ENCODE peak calls at places on chromosome 12, in nine cellular contexts. K is stimulated activated CD4-positive, alpha-beta T cell treated with anti-CD3 and anti-CD28 coated beads, Interleukin-1b, Interleukin-23, amount 100 ng/mL, for 24 hours; O is substantia nigra; J is AG20443; X is NCI-H1436 treated with DMSO at 0.1 percent for 48 hours; Z is GM23338; C is fibroblast of the aortic adventitia; D is activated naive CD4-positive, alpha-beta T cell treated with anti-CD3 and anti-CD28 coated beads, Interleukin-2, amount 50 U/mL, for 72 hours; S is neural progenitor cell. I is an unnamed sample.

GRCh38 chr12:123058980-123059379 is 78.5 kb downstream of the ARL6IP4 start:
- DNase-seq in K (no peak), O (no peak), J (peak; percentile 59), X (no peak), Z (no peak), C (no peak), D (no peak), S (no peak), I (no peak)

GRCh38 chr12:21939435-21939834 is 1.8 kb downstream of the ABCC9 start:
- DNase-seq in K (no peak), O (no peak), J (no peak), X (no peak), Z (peak; percentile 30), C (peak; percentile 12), D (no peak), S (peak; percentile 16), I (peak; percentile 29)

GRCh38 chr12:124222368-124223245 is 72.3 kb upstream of the RFLNA start:
- DNase-seq in K (no peak), O (no peak), J (no peak), X (no peak), Z (no peak), C (no peak), D (no peak), S (no peak), I (no peak)

GRCh38 chr12:115135800-115136211 is 451.8 kb upstream of the TBX3 start:
- DNase-seq in K (no peak), O (peak; percentile 68), J (peak; percentile 67), X (no peak), Z (no peak), C (peak; percentile 64), D (no peak), S (no peak), I (no peak)

GRCh38 chr12:91777268-91777997 is 368.2 kb downstream of the BTG1 start:
- DNase-seq in K (no peak), O (no peak), J (no peak), X (no peak), Z (no peak), C (no peak), D (no peak), S (no peak), I (no peak)

GRCh38 chr12:52235822-52236291 is 2.8 kb downstream of the KRT7 start:
- DNase-seq in K (no peak), O (no peak), J (no peak), X (no peak), Z (no peak), C (no peak), D (no peak), S (no peak), I (peak; percentile 28)

GRCh38 chr12:9782547-9783382 is 22.1 kb upstream of the CD69 start:
- DNase-seq in K (no peak), O (no peak), J (no peak), X (no peak), Z (no peak), C (no peak), D (no peak), S (no peak), I (no peak)

GRCh38 chr12:3182426-3182825 is 105.2 kb downstream of the TSPAN9 start:
- DNase-seq in K (no peak), O (no peak), J (no peak), X (no peak), Z (no peak), C (no peak), D (no peak), S (no peak), I (no peak)

GRCh38 chr12:21627924-21628323 is 23.3 kb upstream of the GYS2 start:
- DNase-seq in K (no peak), O (no peak), J (no peak), X (no peak), Z (no peak), C (no peak), D (no peak), S (no peak), I (no peak)

GRCh38 chr12:120164293-120164692 is 30.2 kb downstream of the GCN1 start:
- DNase-seq in K (no peak), O (no peak), J (no peak), X (no peak), Z (no peak), C (no peak), D (no peak), S (no peak), I (no peak)

GRCh38 chr12:80937391-80938238 is at the start of gene LIN7A:
- DNase-seq in K (no peak), O (peak; percentile 35), J (peak; percentile 61), X (no peak), Z (peak; percentile 68), C (peak; percentile 17), D (no peak), S (peak; percentile 73), I (peak; percentile 54)

GRCh38 chr12:56601503-56601902 is 28.6 kb downstream of the BAZ2A start:
- DNase-seq in K (no peak), O (no peak), J (peak; percentile 29), X (no peak), Z (peak; percentile 52), C (no peak), D (no peak), S (no peak), I (peak; percentile 59)

GRCh38 chr12:64840949-64841717 is 16.7 kb downstream of the TBC1D30 start:
- DNase-seq in K (no peak), O (no peak), J (no peak), X (no peak), Z (no peak), C (no peak), D (no peak), S (no peak), I (no peak)

GRCh38 chr12:55057466-55057865 is 37.7 kb downstream of the NEUROD4 start:
- DNase-seq in K (no peak), O (no peak), J (no peak), X (no peak), Z (no peak), C (no peak), D (no peak), S (no peak), I (no peak)

GRCh38 chr12:121748571-121749265 is 36.2 kb downstream of the TMEM120B start:
- DNase-seq in K (no peak), O (no peak), J (peak; percentile 58), X (no peak), Z (peak; percentile 35), C (peak; percentile 80), D (no peak), S (peak; percentile 23), I (no peak)

GRCh38 chr12:121214855-121215745 is 5.2 kb downstream of the P2RX4 start:
- DNase-seq in K (no peak), O (no peak), J (peak; percentile 74), X (no peak), Z (no peak), C (peak; percentile 87), D (no peak), S (no peak), I (no peak)

GRCh38 chr12:111503116-111503515 is 96.0 kb downstream of the ATXN2 start:
- DNase-seq in K (no peak), O (no peak), J (no peak), X (no peak), Z (no peak), C (no peak), D (no peak), S (no peak), I (no peak)

GRCh38 chr12:4270016-4270669 is 3.4 kb upstream of the CCND2 start:
- DNase-seq in K (no peak), O (no peak), J (no peak), X (no peak), Z (peak; percentile 35), C (no peak), D (peak; percentile 59), S (peak; percentile 11), I (no peak)

GRCh38 chr12:26109343-26109841 is 15.4 kb downstream of the BHLHE41 start:
- DNase-seq in K (no peak), O (no peak), J (no peak), X (no peak), Z (peak; percentile 33), C (peak; percentile 72), D (no peak), S (no peak), I (no peak)

GRCh38 chr12:14955876-14956811 is 5.3 kb downstream of the ARHGDIB start:
- DNase-seq in K (no peak), O (no peak), J (no peak), X (no peak), Z (no peak), C (no peak), D (no peak), S (no peak), I (no peak)

GRCh38 chr12:57086951-57087688 is 1.8 kb upstream of the NAB2 start:
- DNase-seq in K (peak; percentile 94), O (peak; percentile 57), J (peak; percentile 90), X (no peak), Z (peak; percentile 85), C (peak; percentile 92), D (peak; percentile 83), S (peak; percentile 89), I (peak; percentile 63)

GRCh38 chr12:104877107-104877705 is 80.9 kb downstream of the SLC41A2 start:
- DNase-seq in K (no peak), O (peak; percentile 21), J (peak; percentile 62), X (peak; percentile 5), Z (peak; percentile 16), C (peak; percentile 75), D (no peak), S (peak; percentile 20), I (peak; percentile 9)

GRCh38 chr12:121580959-121581680 is at the start of gene KDM2B:
- DNase-seq in K (no peak), O (peak; percentile 60), J (peak; percentile 33), X (no peak), Z (peak; percentile 73), C (peak; percentile 64), D (peak; percentile 34), S (peak; percentile 62), I (no peak)

GRCh38 chr12:66620026-66620425 is 58.9 kb downstream of the GRIP1 start:
- DNase-seq in K (no peak), O (no peak), J (no peak), X (no peak), Z (no peak), C (no peak), D (no peak), S (no peak), I (no peak)

GRCh38 chr12:105601158-105601557 is 270.7 kb downstream of the C12orf75 start:
- DNase-seq in K (no peak), O (no peak), J (peak; percentile 44), X (no peak), Z (no peak), C (peak; percentile 1), D (no peak), S (no peak), I (no peak)